ENCODE peak calls at places on chromosomes 7 and 10, in ten cellular contexts. One of them, this sample, is unnamed.

GRCh38 chr7:55194522-55194921 is 170.6 kb upstream of the LANCL2 start:
- DNase-seq in psoas muscle: no peak
- DNase-seq in CD8-positive, alpha-beta T cell: no peak
- DNase-seq in Karpas-422: no peak
- DNase-seq in right lobe of liver: no peak
- DNase-seq in effector memory CD4-positive, alpha-beta T cell: no peak
- DNase-seq in colonic mucosa: no peak
- DNase-seq in IMR-90: no peak
- DNase-seq in lower lobe of right lung: peak; percentile 71
- DNase-seq in transverse colon: no peak
- DNase-seq in this sample: no peak

GRCh38 chr7:39413866-39414668 is 152.1 kb upstream of the YAE1 start:
- DNase-seq in psoas muscle: no peak
- DNase-seq in CD8-positive, alpha-beta T cell: peak; percentile 8
- DNase-seq in Karpas-422: peak; percentile 65
- DNase-seq in right lobe of liver: peak; percentile 66
- DNase-seq in effector memory CD4-positive, alpha-beta T cell: no peak
- DNase-seq in colonic mucosa: peak; percentile 32
- DNase-seq in IMR-90: peak; percentile 17
- DNase-seq in lower lobe of right lung: peak; percentile 61
- DNase-seq in transverse colon: peak; percentile 31
- DNase-seq in this sample: peak; percentile 49

GRCh38 chr7:136166521-136166920 is 189.4 kb upstream of the MTPN start:
- DNase-seq in psoas muscle: no peak
- DNase-seq in CD8-positive, alpha-beta T cell: no peak
- DNase-seq in Karpas-422: no peak
- DNase-seq in right lobe of liver: no peak
- DNase-seq in effector memory CD4-positive, alpha-beta T cell: no peak
- DNase-seq in colonic mucosa: no peak
- DNase-seq in IMR-90: no peak
- DNase-seq in lower lobe of right lung: no peak
- DNase-seq in transverse colon: no peak
- DNase-seq in this sample: no peak

GRCh38 chr7:132735476-132735875 is 159.2 kb upstream of the PLXNA4 start:
- DNase-seq in psoas muscle: no peak
- DNase-seq in CD8-positive, alpha-beta T cell: no peak
- DNase-seq in Karpas-422: no peak
- DNase-seq in right lobe of liver: no peak
- DNase-seq in effector memory CD4-positive, alpha-beta T cell: no peak
- DNase-seq in colonic mucosa: no peak
- DNase-seq in IMR-90: no peak
- DNase-seq in lower lobe of right lung: no peak
- DNase-seq in transverse colon: no peak
- DNase-seq in this sample: no peak

GRCh38 chr10:130660266-130660665 is 524.1 kb downstream of the GLRX3 start:
- DNase-seq in psoas muscle: no peak
- DNase-seq in CD8-positive, alpha-beta T cell: no peak
- DNase-seq in Karpas-422: no peak
- DNase-seq in right lobe of liver: no peak
- DNase-seq in effector memory CD4-positive, alpha-beta T cell: no peak
- DNase-seq in colonic mucosa: no peak
- DNase-seq in IMR-90: no peak
- DNase-seq in lower lobe of right lung: no peak
- DNase-seq in transverse colon: no peak
- DNase-seq in this sample: no peak

GRCh38 chr10:3415038-3415736 is 242.6 kb upstream of the PITRM1 start:
- DNase-seq in psoas muscle: no peak
- DNase-seq in CD8-positive, alpha-beta T cell: no peak
- DNase-seq in Karpas-422: no peak
- DNase-seq in right lobe of liver: no peak
- DNase-seq in effector memory CD4-positive, alpha-beta T cell: no peak
- DNase-seq in colonic mucosa: no peak
- DNase-seq in IMR-90: no peak
- DNase-seq in lower lobe of right lung: no peak
- DNase-seq in transverse colon: no peak
- DNase-seq in this sample: peak; percentile 11

GRCh38 chr10:24908793-24909423 is 43.5 kb downstream of the PRTFDC1 start:
- DNase-seq in psoas muscle: no peak
- DNase-seq in CD8-positive, alpha-beta T cell: no peak
- DNase-seq in Karpas-422: no peak
- DNase-seq in right lobe of liver: no peak
- DNase-seq in effector memory CD4-positive, alpha-beta T cell: no peak
- DNase-seq in colonic mucosa: no peak
- DNase-seq in IMR-90: peak; percentile 89
- DNase-seq in lower lobe of right lung: no peak
- DNase-seq in transverse colon: no peak
- DNase-seq in this sample: peak; percentile 79

GRCh38 chr7:74027124-74027682 is 770 bp upstream of the ELN start:
- DNase-seq in psoas muscle: no peak
- DNase-seq in CD8-positive, alpha-beta T cell: no peak
- DNase-seq in Karpas-422: no peak
- DNase-seq in right lobe of liver: no peak
- DNase-seq in effector memory CD4-positive, alpha-beta T cell: no peak
- DNase-seq in colonic mucosa: no peak
- DNase-seq in IMR-90: no peak
- DNase-seq in lower lobe of right lung: no peak
- DNase-seq in transverse colon: no peak
- DNase-seq in this sample: no peak

GRCh38 chr7:66426332-66426731 is 202.3 kb upstream of the KCTD7 start:
- DNase-seq in psoas muscle: no peak
- DNase-seq in CD8-positive, alpha-beta T cell: no peak
- DNase-seq in Karpas-422: no peak
- DNase-seq in right lobe of liver: no peak
- DNase-seq in effector memory CD4-positive, alpha-beta T cell: no peak
- DNase-seq in colonic mucosa: no peak
- DNase-seq in IMR-90: no peak
- DNase-seq in lower lobe of right lung: no peak
- DNase-seq in transverse colon: peak; percentile 41
- DNase-seq in this sample: peak; percentile 23

GRCh38 chr7:5237286-5237685 is 45.5 kb upstream of the SLC29A4 start:
- DNase-seq in psoas muscle: peak; percentile 87
- DNase-seq in CD8-positive, alpha-beta T cell: no peak
- DNase-seq in Karpas-422: no peak
- DNase-seq in right lobe of liver: peak; percentile 55
- DNase-seq in effector memory CD4-positive, alpha-beta T cell: no peak
- DNase-seq in colonic mucosa: peak; percentile 29
- DNase-seq in IMR-90: peak; percentile 40
- DNase-seq in lower lobe of right lung: peak; percentile 73
- DNase-seq in transverse colon: peak; percentile 49
- DNase-seq in this sample: no peak

GRCh38 chr10:43237128-43237527 is 29.7 kb downstream of the RASGEF1A start:
- DNase-seq in psoas muscle: no peak
- DNase-seq in CD8-positive, alpha-beta T cell: no peak
- DNase-seq in Karpas-422: no peak
- DNase-seq in right lobe of liver: peak; percentile 20
- DNase-seq in effector memory CD4-positive, alpha-beta T cell: no peak
- DNase-seq in colonic mucosa: no peak
- DNase-seq in IMR-90: no peak
- DNase-seq in lower lobe of right lung: peak; percentile 14
- DNase-seq in transverse colon: peak; percentile 6
- DNase-seq in this sample: no peak

GRCh38 chr7:115812796-115813195 is 217.8 kb downstream of the TFEC start:
- DNase-seq in psoas muscle: no peak
- DNase-seq in CD8-positive, alpha-beta T cell: no peak
- DNase-seq in Karpas-422: no peak
- DNase-seq in right lobe of liver: no peak
- DNase-seq in effector memory CD4-positive, alpha-beta T cell: no peak
- DNase-seq in colonic mucosa: no peak
- DNase-seq in IMR-90: no peak
- DNase-seq in lower lobe of right lung: no peak
- DNase-seq in transverse colon: no peak
- DNase-seq in this sample: no peak
- H3K4me1 ChIP-seq in psoas muscle: no peaks in the 10 kb centered on the region
- H3K4me1 ChIP-seq in CD8-positive, alpha-beta T cell: no peaks in the 10 kb centered on the region
- H3K4me1 ChIP-seq in Karpas-422: no peaks in the 10 kb centered on the region
- H3K4me1 ChIP-seq in right lobe of liver: no peaks in the 10 kb centered on the region
- H3K4me1 ChIP-seq in effector memory CD4-positive, alpha-beta T cell: no peaks in the 10 kb centered on the region
- H3K4me1 ChIP-seq in colonic mucosa: no peaks in the 10 kb centered on the region
- H3K4me1 ChIP-seq in IMR-90: no peaks in the 10 kb centered on the region
- H3K4me1 ChIP-seq in lower lobe of right lung: no peaks in the 10 kb centered on the region
- H3K4me1 ChIP-seq in transverse colon: no peaks in the 10 kb centered on the region
- H3K4me1 ChIP-seq in this sample: no peaks in the 10 kb centered on the region

GRCh38 chr7:78783179-78783962 is 670.1 kb downstream of the MAGI2 start:
- DNase-seq in psoas muscle: no peak
- DNase-seq in CD8-positive, alpha-beta T cell: no peak
- DNase-seq in Karpas-422: no peak
- DNase-seq in right lobe of liver: no peak
- DNase-seq in effector memory CD4-positive, alpha-beta T cell: no peak
- DNase-seq in colonic mucosa: no peak
- DNase-seq in IMR-90: no peak
- DNase-seq in lower lobe of right lung: no peak
- DNase-seq in transverse colon: no peak
- DNase-seq in this sample: no peak

GRCh38 chr7:78786055-78786454 is 667.4 kb downstream of the MAGI2 start:
- DNase-seq in psoas muscle: no peak
- DNase-seq in CD8-positive, alpha-beta T cell: no peak
- DNase-seq in Karpas-422: no peak
- DNase-seq in right lobe of liver: no peak
- DNase-seq in effector memory CD4-positive, alpha-beta T cell: no peak
- DNase-seq in colonic mucosa: no peak
- DNase-seq in IMR-90: no peak
- DNase-seq in lower lobe of right lung: no peak
- DNase-seq in transverse colon: no peak
- DNase-seq in this sample: no peak

GRCh38 chr7:78792624-78793023 is 660.8 kb downstream of the MAGI2 start:
- DNase-seq in psoas muscle: no peak
- DNase-seq in CD8-positive, alpha-beta T cell: no peak
- DNase-seq in Karpas-422: no peak
- DNase-seq in right lobe of liver: no peak
- DNase-seq in effector memory CD4-positive, alpha-beta T cell: no peak
- DNase-seq in colonic mucosa: no peak
- DNase-seq in IMR-90: peak; percentile 2
- DNase-seq in lower lobe of right lung: no peak
- DNase-seq in transverse colon: no peak
- DNase-seq in this sample: no peak

GRCh38 chr7:78792006-78792405 is 661.5 kb downstream of the MAGI2 start:
- DNase-seq in psoas muscle: no peak
- DNase-seq in CD8-positive, alpha-beta T cell: no peak
- DNase-seq in Karpas-422: no peak
- DNase-seq in right lobe of liver: no peak
- DNase-seq in effector memory CD4-positive, alpha-beta T cell: no peak
- DNase-seq in colonic mucosa: no peak
- DNase-seq in IMR-90: peak; percentile 33
- DNase-seq in lower lobe of right lung: no peak
- DNase-seq in transverse colon: no peak
- DNase-seq in this sample: no peak

DNA sequence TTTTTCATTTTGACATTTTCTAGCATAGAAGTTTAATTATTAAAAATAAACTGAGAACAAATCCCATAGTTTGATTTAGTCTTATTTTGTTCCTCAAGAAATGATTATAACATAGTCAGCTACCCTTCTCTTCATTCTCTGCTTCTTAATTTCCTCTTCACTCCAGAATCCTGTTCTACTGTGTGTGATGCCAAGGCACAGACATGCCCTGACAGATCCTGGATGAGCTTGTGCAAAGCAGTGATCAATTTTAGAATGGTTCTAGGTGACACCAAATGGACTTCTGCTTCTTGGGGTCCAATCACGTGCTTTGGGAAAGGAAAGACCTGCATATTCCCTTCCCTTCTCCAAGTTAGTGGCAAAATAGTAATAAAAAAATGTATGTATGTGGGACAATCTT is 665.6 kb downstream of the MAGI2 start:
- DNase-seq in psoas muscle: no peak
- DNase-seq in CD8-positive, alpha-beta T cell: no peak
- DNase-seq in Karpas-422: no peak
- DNase-seq in right lobe of liver: no peak
- DNase-seq in effector memory CD4-positive, alpha-beta T cell: no peak
- DNase-seq in colonic mucosa: no peak
- DNase-seq in IMR-90: no peak
- DNase-seq in lower lobe of right lung: no peak
- DNase-seq in transverse colon: no peak
- DNase-seq in this sample: no peak
- H3K9me3 ChIP-seq in psoas muscle: no peaks in the 10 kb centered on the region
- H3K9me3 ChIP-seq in CD8-positive, alpha-beta T cell: no peaks in the 10 kb centered on the region
- H3K9me3 ChIP-seq in Karpas-422: no peaks in the 10 kb centered on the region
- H3K9me3 ChIP-seq in right lobe of liver: no peaks in the 10 kb centered on the region
- H3K9me3 ChIP-seq in effector memory CD4-positive, alpha-beta T cell: no peaks in the 10 kb centered on the region
- H3K9me3 ChIP-seq in colonic mucosa: no peaks in the 10 kb centered on the region
- H3K9me3 ChIP-seq in IMR-90: no peaks in the 10 kb centered on the region
- H3K9me3 ChIP-seq in lower lobe of right lung: no peaks in the 10 kb centered on the region
- H3K9me3 ChIP-seq in transverse colon: no peaks in the 10 kb centered on the region
- H3K9me3 ChIP-seq in this sample: no peaks in the 10 kb centered on the region

GRCh38 chr7:139733751-139734150 is 44.0 kb downstream of the HIPK2 start:
- DNase-seq in psoas muscle: no peak
- DNase-seq in CD8-positive, alpha-beta T cell: no peak
- DNase-seq in Karpas-422: no peak
- DNase-seq in right lobe of liver: no peak
- DNase-seq in effector memory CD4-positive, alpha-beta T cell: no peak
- DNase-seq in colonic mucosa: no peak
- DNase-seq in IMR-90: no peak
- DNase-seq in lower lobe of right lung: no peak
- DNase-seq in transverse colon: no peak
- DNase-seq in this sample: no peak
- H3K27ac ChIP-seq in psoas muscle: peak overlapping the region; percentile 89
- H3K27ac ChIP-seq in CD8-positive, alpha-beta T cell: no peak overlapping the region
- H3K27ac ChIP-seq in Karpas-422: no peak overlapping the region
- H3K27ac ChIP-seq in right lobe of liver: no peak overlapping the region
- H3K27ac ChIP-seq in effector memory CD4-positive, alpha-beta T cell: no peak overlapping the region
- H3K27ac ChIP-seq in colonic mucosa: no peak overlapping the region
- H3K27ac ChIP-seq in IMR-90: no peak overlapping the region
- H3K27ac ChIP-seq in lower lobe of right lung: no peak overlapping the region
- H3K27ac ChIP-seq in transverse colon: peak overlapping the region; percentile 38
- H3K27ac ChIP-seq in this sample: peak overlapping the region; percentile 71

DNA sequence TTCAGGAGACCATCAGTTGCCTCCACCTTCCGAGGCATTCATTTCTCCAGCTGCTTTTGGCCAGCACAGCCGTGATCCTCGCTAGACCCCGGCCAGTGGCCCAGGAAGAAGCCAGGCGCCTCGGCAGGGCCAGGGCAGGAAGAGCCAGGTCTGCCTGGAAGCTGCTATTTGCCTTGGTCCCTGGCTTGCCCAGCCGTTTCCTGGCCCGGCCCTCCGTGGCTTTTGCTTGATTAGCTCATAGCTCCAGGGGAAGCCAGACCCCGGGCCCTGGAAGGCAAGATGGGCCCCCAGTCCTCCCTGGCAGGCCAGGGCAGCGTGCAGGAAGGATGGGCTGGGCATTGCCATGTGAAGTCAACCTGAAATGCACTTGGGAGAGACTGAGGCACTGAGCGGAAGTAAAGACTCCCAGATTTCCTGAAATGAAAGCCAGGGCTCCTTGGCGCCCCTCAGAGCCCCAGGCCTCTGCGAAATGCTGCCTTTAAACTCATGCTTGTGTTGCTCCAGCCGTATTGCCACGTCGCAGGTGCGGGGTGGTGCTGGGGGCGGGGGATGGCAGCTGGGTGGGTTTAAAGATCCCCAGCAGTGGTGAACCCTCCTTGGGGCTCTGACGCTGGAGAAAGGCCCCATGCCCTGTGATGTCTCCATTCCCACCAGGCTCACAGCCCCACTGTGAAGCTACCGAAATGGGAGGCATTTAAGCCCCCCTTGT is 160.6 kb downstream of the GRK5 start:
- DNase-seq in psoas muscle: no peak
- DNase-seq in CD8-positive, alpha-beta T cell: no peak
- DNase-seq in Karpas-422: no peak
- DNase-seq in right lobe of liver: no peak
- DNase-seq in effector memory CD4-positive, alpha-beta T cell: no peak
- DNase-seq in colonic mucosa: no peak
- DNase-seq in IMR-90: no peak
- DNase-seq in lower lobe of right lung: no peak
- DNase-seq in transverse colon: no peak
- DNase-seq in this sample: no peak
- H3K4me1 ChIP-seq in psoas muscle: peaks cover 50% of the 10 kb centered on the region
- H3K4me1 ChIP-seq in CD8-positive, alpha-beta T cell: no peaks in the 10 kb centered on the region
- H3K4me1 ChIP-seq in Karpas-422: peaks cover 22% of the 10 kb centered on the region
- H3K4me1 ChIP-seq in right lobe of liver: no peaks in the 10 kb centered on the region
- H3K4me1 ChIP-seq in effector memory CD4-positive, alpha-beta T cell: no peaks in the 10 kb centered on the region
- H3K4me1 ChIP-seq in colonic mucosa: no peaks in the 10 kb centered on the region
- H3K4me1 ChIP-seq in IMR-90: peaks cover 63% of the 10 kb centered on the region
- H3K4me1 ChIP-seq in lower lobe of right lung: peaks cover 95% of the 10 kb centered on the region
- H3K4me1 ChIP-seq in transverse colon: peaks cover 15% of the 10 kb centered on the region
- H3K4me1 ChIP-seq in this sample: peaks cover 6% of the 10 kb centered on the region